ENCODE peak calls at places on chromosomes 1 and 21, in eight cellular contexts. I is EH, Y is T-helper 17 cell, V is HT1080, X is GM23338, N is posterior vena cava, E is astrocyte of the spinal cord, T is HuH-7.5. R is an unnamed sample.

GRCh38 chr21:42833859-42834729 is 45.2 kb downstream of the WDR4 start:
- DNase-seq in I (no peak), Y (no peak), V (no peak), X (no peak), N (peak; percentile 59), E (no peak), T (no peak), R (no peak)

GRCh38 chr1:98556521-98557158 is 104.9 kb upstream of the SNX7 start:
- DNase-seq in I (peak; percentile 37), Y (no peak), V (peak; percentile 45), X (peak; percentile 64), N (no peak), E (peak; percentile 6), T (peak; percentile 4), R (no peak)

GRCh38 chr1:203324103-203325003 is 19.0 kb downstream of the BTG2 start:
- DNase-seq in I (no peak), Y (peak; percentile 32), V (no peak), X (no peak), N (no peak), E (no peak), T (no peak), R (no peak)

GRCh38 chr1:201381130-201381529 is 3.6 kb upstream of the TNNT2 start:
- DNase-seq in I (no peak), Y (no peak), V (no peak), X (no peak), N (no peak), E (no peak), T (no peak), R (no peak)

GRCh38 chr1:202565890-202566289 is 144.4 kb downstream of the SYT2 start:
- DNase-seq in I (no peak), Y (no peak), V (no peak), X (no peak), N (no peak), E (no peak), T (no peak), R (no peak)

GRCh38 chr1:161999318-162000052 is 24.2 kb downstream of the OLFML2B start:
- DNase-seq in I (no peak), Y (no peak), V (no peak), X (no peak), N (no peak), E (no peak), T (no peak), R (no peak)

GRCh38 chr1:192860478-192861185 is 51.8 kb downstream of the RGS2 start:
- DNase-seq in I (no peak), Y (no peak), V (no peak), X (peak; percentile 8), N (no peak), E (no peak), T (no peak), R (no peak)

GRCh38 chr1:15833069-15833679 is 14.3 kb upstream of the SPEN start:
- DNase-seq in I (no peak), Y (peak; percentile 46), V (no peak), X (peak; percentile 35), N (peak; percentile 85), E (no peak), T (no peak), R (peak; percentile 39)

GRCh38 chr1:200880212-200880611 is 7.4 kb downstream of the GPR25 start:
- DNase-seq in I (no peak), Y (no peak), V (peak; percentile 13), X (no peak), N (no peak), E (no peak), T (no peak), R (no peak)

GRCh38 chr1:65757531-65757930 is 35.2 kb upstream of the PDE4B start:
- DNase-seq in I (no peak), Y (no peak), V (no peak), X (no peak), N (no peak), E (no peak), T (no peak), R (no peak)

GRCh38 chr1:156499703-156500577 is 635 bp downstream of the MEF2D start:
- DNase-seq in I (peak; percentile 40), Y (peak; percentile 44), V (no peak), X (peak; percentile 63), N (peak; percentile 89), E (peak; percentile 29), T (no peak), R (peak; percentile 38)

GRCh38 chr1:243731974-243732373 is 118.1 kb downstream of the AKT3 start:
- DNase-seq in I (no peak), Y (no peak), V (peak; percentile 18), X (no peak), N (peak; percentile 58), E (peak; percentile 58), T (no peak), R (no peak)

GRCh38 chr1:200767326-200767725 is 28.6 kb downstream of the CAMSAP2 start:
- DNase-seq in I (peak; percentile 44), Y (no peak), V (no peak), X (no peak), N (no peak), E (no peak), T (no peak), R (peak; percentile 69)

GRCh38 chr1:26408604-26409003 is 2.0 kb upstream of the LIN28A start:
- DNase-seq in I (peak; percentile 77), Y (peak; percentile 67), V (peak; percentile 61), X (peak; percentile 95), N (peak; percentile 92), E (peak; percentile 74), T (peak; percentile 72), R (peak; percentile 51)

GRCh38 chr1:110056776-110057175 is 13.7 kb downstream of the ALX3 start:
- DNase-seq in I (peak; percentile 94), Y (no peak), V (no peak), X (no peak), N (peak; percentile 80), E (peak; percentile 20), T (no peak), R (peak; percentile 59)

GRCh38 chr1:165060285-165060793 is 296.2 kb downstream of the LMX1A start:
- DNase-seq in I (no peak), Y (no peak), V (no peak), X (no peak), N (no peak), E (no peak), T (no peak), R (no peak)

GRCh38 chr1:236030572-236030971 is 34.3 kb downstream of the NID1 start:
- DNase-seq in I (no peak), Y (no peak), V (no peak), X (no peak), N (no peak), E (no peak), T (no peak), R (no peak)

GRCh38 chr1:11998636-11999035 is 18.4 kb downstream of the MFN2 start:
- DNase-seq in I (no peak), Y (no peak), V (no peak), X (no peak), N (no peak), E (no peak), T (no peak), R (no peak)

GRCh38 chr1:218664385-218665170 is 319.4 kb downstream of the TGFB2 start:
- DNase-seq in I (no peak), Y (no peak), V (peak; percentile 67), X (no peak), N (no peak), E (peak; percentile 56), T (no peak), R (peak; percentile 79)

GRCh38 chr1:11523746-11524464 is 45.0 kb downstream of the DISP3 start:
- DNase-seq in I (no peak), Y (no peak), V (no peak), X (no peak), N (peak; percentile 69), E (no peak), T (no peak), R (no peak)

GRCh38 chr1:39590546-39590945 is 14.0 kb upstream of the PABPC4 start:
- DNase-seq in I (peak; percentile 46), Y (no peak), V (peak; percentile 32), X (no peak), N (peak; percentile 46), E (peak; percentile 22), T (no peak), R (no peak)

GRCh38 chr1:151347523-151348246 is 633 bp upstream of the RFX5 start:
- DNase-seq in I (peak; percentile 23), Y (no peak), V (no peak), X (no peak), N (no peak), E (no peak), T (no peak), R (no peak)

GRCh38 chr1:50562106-50562505 is 138.9 kb upstream of the DMRTA2 start:
- DNase-seq in I (peak; percentile 23), Y (no peak), V (no peak), X (no peak), N (no peak), E (no peak), T (no peak), R (peak; percentile 57)

GRCh38 chr1:178864326-178864725 is 6.6 kb downstream of the ANGPTL1 start:
- DNase-seq in I (no peak), Y (no peak), V (no peak), X (no peak), N (no peak), E (no peak), T (no peak), R (no peak)

GRCh38 chr1:228068359-228068758 is 14.1 kb upstream of the ARF1 start:
- DNase-seq in I (no peak), Y (no peak), V (no peak), X (no peak), N (no peak), E (no peak), T (no peak), R (no peak)

GRCh38 chr1:155318082-155318481 is 2.6 kb upstream of the RUSC1 start:
- DNase-seq in I (no peak), Y (no peak), V (no peak), X (no peak), N (no peak), E (no peak), T (no peak), R (no peak)

GRCh38 chr1:207463021-207463420 is 8.9 kb downstream of the CR2 start:
- DNase-seq in I (peak; percentile 1), Y (no peak), V (peak; percentile 20), X (no peak), N (no peak), E (no peak), T (no peak), R (no peak)

GRCh38 chr1:20233394-20233793 is 47.1 kb upstream of the PLA2G2C start:
- DNase-seq in I (peak; percentile 18), Y (no peak), V (no peak), X (peak; percentile 73), N (no peak), E (peak; percentile 28), T (no peak), R (no peak)

GRCh38 chr1:35222322-35223108 is 29.6 kb upstream of the SFPQ start:
- DNase-seq in I (peak; percentile 85), Y (no peak), V (no peak), X (no peak), N (no peak), E (no peak), T (no peak), R (peak; percentile 90)